ENCODE peak calls at places on chromosomes 5 and 9, in nine cellular contexts. B is left ventricle myocardium inferior; Q is OCI-LY7; S is astrocyte; O is GM23248; Z is CD8-positive, alpha-beta memory T cell; Y is K562; J is thoracic aorta; P is Panc1. G is an unnamed sample.

GRCh38 chr9:89839952-89840351 is 235.1 kb downstream of the GADD45G start:
- DNase-seq in Z (no peak), P (no peak), S (no peak), O (no peak), J (no peak), Y (no peak), Q (no peak), B (no peak), G (no peak)

GRCh38 chr9:34562136-34562745 is 27.3 kb downstream of the CNTFR start:
- DNase-seq in Q (peak), Z (no peak), O (no peak), Y (peak), P (no peak), S (no peak), B (no peak), J (no peak), G (no peak)

GRCh38 chr9:79477955-79478751 is 93.6 kb upstream of the TLE4 start:
- DNase-seq in Z (peak), S (peak), J (no peak), Q (peak), P (peak), B (no peak), O (peak), Y (peak), G (no peak)

GRCh38 chr5:168020522-168021294 is 270.7 kb upstream of the WWC1 start:
- DNase-seq in Q (no peak), B (no peak), S (peak), P (no peak), J (no peak), O (peak), Y (no peak), Z (no peak), G (no peak)

GRCh38 chr5:4941957-4942830 is 197.9 kb upstream of the ADAMTS16 start:
- DNase-seq in P (no peak), S (no peak), Q (no peak), B (no peak), J (no peak), Z (no peak), Y (peak), O (peak), G (no peak)

GRCh38 chr5:89277791-89278190 is 394.8 kb upstream of the MEF2C start:
- DNase-seq in J (no peak), P (no peak), O (peak), Q (no peak), B (no peak), Y (no peak), S (peak), Z (no peak), G (no peak)

GRCh38 chr5:4523038-4523437 is 617.1 kb upstream of the ADAMTS16 start:
- DNase-seq in O (no peak), Z (no peak), Q (no peak), Y (no peak), P (no peak), J (no peak), B (no peak), S (no peak), G (no peak)

GRCh38 chr5:64201986-64202385 is 36.3 kb downstream of the RNF180 start:
- DNase-seq in O (no peak), Y (no peak), Q (no peak), J (no peak), B (no peak), S (peak), Z (no peak), P (no peak), G (no peak)

GRCh38 chr5:39757121-39757520 is 332.3 kb upstream of the DAB2 start:
- DNase-seq in Q (no peak), O (peak), Z (no peak), S (peak), B (no peak), J (no peak), P (no peak), Y (no peak), G (no peak)

GRCh38 chr5:178312900-178313299 is 80.3 kb upstream of the PHYKPL start:
- DNase-seq in Y (peak), P (no peak), O (no peak), S (no peak), Z (no peak), B (no peak), Q (no peak), J (no peak), G (no peak)

GRCh38 chr9:129633207-129633606 is 7.2 kb downstream of the NTMT1 start:
- DNase-seq in P (no peak), J (no peak), O (no peak), B (no peak), Q (no peak), Y (no peak), S (no peak), Z (no peak), G (no peak)

GRCh38 chr9:129399301-129399990 is 221.4 kb upstream of the IER5L start:
- DNase-seq in J (no peak), B (peak), S (no peak), P (no peak), Z (no peak), Y (no peak), Q (no peak), O (no peak), G (no peak)

DNA sequence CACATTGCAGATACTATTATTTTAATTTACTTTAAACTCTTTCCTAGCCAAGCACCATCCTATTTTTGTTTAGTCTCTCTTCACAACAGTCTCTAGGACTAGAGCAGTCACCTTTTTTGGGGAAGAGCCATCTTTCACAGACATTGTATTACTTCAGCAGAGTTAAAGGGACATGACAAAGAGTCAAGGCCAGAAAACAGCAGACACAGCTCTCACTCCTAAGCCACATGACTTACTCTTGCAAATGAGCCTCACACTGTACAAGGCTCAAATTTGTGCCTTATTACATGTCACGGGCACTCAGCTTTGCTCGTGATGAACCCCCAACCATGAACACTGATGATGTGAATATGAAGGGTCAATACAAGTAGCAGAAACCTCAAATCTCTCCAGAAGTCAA is 104.3 kb downstream of the ZNF608 start:
- DNase-seq in Z (no peak), B (no peak), S (no peak), P (no peak), J (no peak), O (no peak), Y (no peak), Q (no peak), G (no peak)
- H3K27ac ChIP-seq in Z (no peak), B (no peak), S (no peak), P (peak), J (no peak), O (no peak), Y (no peak), Q (no peak), G (no peak)

DNA sequence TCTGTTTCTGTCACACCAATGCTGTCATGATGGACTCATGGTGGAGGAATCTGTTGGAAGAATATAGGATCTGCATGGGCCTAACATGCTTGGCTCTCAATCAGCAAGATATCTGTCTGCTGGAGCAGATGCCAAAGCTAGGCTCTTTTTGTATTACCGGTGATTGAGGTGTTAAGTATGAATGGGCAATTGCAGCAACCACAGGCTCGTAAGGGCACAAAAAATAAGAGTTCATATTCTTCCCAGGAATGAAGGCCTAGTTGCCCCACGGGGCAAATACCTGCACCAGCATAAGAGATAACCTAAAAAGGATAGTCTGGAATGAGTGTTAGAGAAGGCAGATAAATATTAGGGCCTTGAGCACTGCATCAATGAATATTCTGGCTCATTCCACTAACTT is 679.5 kb upstream of the COX7C start:
- DNase-seq in P (no peak), Y (no peak), J (no peak), B (no peak), Z (no peak), Q (no peak), S (no peak), O (no peak), G (no peak)
- H3K4me3 ChIP-seq in P (no peak), Y (no peak), J (no peak), B (no peak), Z (no peak), Q (no peak), S (no peak), O (no peak), G (no peak)

GRCh38 chr9:18688581-18688980 is 214.6 kb downstream of the ADAMTSL1 start:
- DNase-seq in J (no peak), O (peak), Y (no peak), P (no peak), Z (no peak), Q (no peak), S (no peak), B (no peak), G (no peak)

GRCh38 chr9:18689166-18689565 is 215.2 kb downstream of the ADAMTSL1 start:
- DNase-seq in Q (no peak), P (no peak), S (no peak), Y (no peak), O (no peak), J (no peak), B (no peak), Z (no peak), G (no peak)

GRCh38 chr9:18682907-18683306 is 209.0 kb downstream of the ADAMTSL1 start:
- DNase-seq in S (no peak), B (no peak), Y (no peak), P (no peak), J (no peak), Z (no peak), Q (no peak), O (no peak), G (no peak)

GRCh38 chr9:18683312-18683711 is 209.4 kb downstream of the ADAMTSL1 start:
- DNase-seq in P (no peak), Q (no peak), Z (no peak), Y (no peak), J (no peak), B (no peak), O (no peak), S (no peak), G (no peak)

GRCh38 chr9:18684608-18685317 is 210.8 kb downstream of the ADAMTSL1 start:
- DNase-seq in Y (no peak), S (no peak), Q (no peak), B (no peak), O (no peak), J (no peak), Z (no peak), P (no peak), G (no peak)
- H3K27ac ChIP-seq in Y (no peak), S (no peak), Q (no peak), B (peak), O (no peak), J (peak), Z (no peak), P (no peak), G (no peak)

GRCh38 chr5:73419414-73420390 is 28.9 kb downstream of the FOXD1 start:
- DNase-seq in Q (no peak), B (no peak), Z (no peak), J (no peak), O (peak), Y (no peak), S (peak), P (no peak), G (no peak)
- H3K4me3 ChIP-seq in Q (no peak), B (peak), Z (no peak), J (peak), O (peak), Y (no peak), S (peak), P (peak), G (no peak)

G was measured in CD4-positive, alpha-beta memory T cell.